ENCODE peak calls at places on chromosomes 3 and 15, in six cellular contexts. X is left lung, O is stomach, P is right atrium auricular region, B is uterus, K is tibial artery. E is an unnamed sample. For H3K4me1, the result is how much of the 10 kb centered on the place peaks cover.

GRCh38 chr3:168141405-168141993 is 45.8 kb upstream of the GOLIM4 start:
- DNase-seq in X (no peak), O (no peak), P (no peak), B (no peak), K (no peak), E (no peak)

GRCh38 chr15:60265057-60265456 is 132.7 kb downstream of the ANXA2 start:
- DNase-seq in X (no peak), O (no peak), P (no peak), B (no peak), K (no peak), E (no peak)

GRCh38 chr3:197125601-197126000 is 96.0 kb upstream of the MELTF start:
- DNase-seq in X (no peak), O (no peak), P (no peak), B (no peak), K (no peak), E (no peak)

GRCh38 chr3:184380210-184380626 is 364 bp downstream of the CHRD start:
- DNase-seq in X (peak), O (peak), P (no peak), B (peak), K (peak), E (peak)

GRCh38 chr3:128965818-128966217 is 28.1 kb downstream of the CFAP92 start:
- DNase-seq in X (no peak), O (no peak), P (no peak), B (no peak), K (no peak), E (no peak)

GRCh38 chr3:119557874-119558264 is 1.5 kb downstream of the CD80 start:
- DNase-seq in X (no peak), O (no peak), P (no peak), B (no peak), K (no peak), E (no peak)

GRCh38 chr3:160365872-160366522 is 33.0 kb downstream of the IFT80 start:
- DNase-seq in X (no peak), O (no peak), P (no peak), B (no peak), K (no peak), E (no peak)

GRCh38 chr3:66693461-66693912 is 192.7 kb upstream of the LRIG1 start:
- DNase-seq in X (no peak), O (peak), P (no peak), B (peak), K (no peak), E (no peak)

GRCh38 chr3:21755896-21756295 is 4.9 kb upstream of the ZNF385D start:
- DNase-seq in X (no peak), O (no peak), P (no peak), B (no peak), K (no peak), E (no peak)

GRCh38 chr3:133573629-133574194 is at the start of gene CDV3:
- DNase-seq in X (no peak), O (no peak), P (peak), B (peak), K (peak), E (no peak)

DNA sequence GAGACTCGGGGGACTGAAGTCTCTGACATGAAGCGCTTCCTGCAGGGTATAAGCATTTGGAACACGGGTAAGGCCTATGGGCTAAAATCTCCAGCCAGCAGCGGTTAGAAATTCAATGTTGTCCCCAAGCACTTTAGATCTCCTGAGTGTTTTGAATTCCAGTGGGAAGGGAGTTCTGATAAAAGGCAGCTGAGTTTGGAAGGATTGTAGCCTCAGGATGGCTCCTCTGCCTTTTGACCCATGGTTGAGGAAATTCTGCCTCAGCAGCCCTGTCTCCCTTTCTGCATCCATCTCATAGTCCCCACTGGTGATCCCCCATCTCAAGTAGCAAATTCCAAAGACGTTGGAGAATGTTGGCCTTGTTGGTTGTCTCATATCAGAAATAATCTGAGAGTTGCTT is 24.2 kb upstream of the HACD2 start:
- DNase-seq in X (no peak), O (no peak), P (no peak), B (no peak), K (no peak), E (no peak)
- H3K4me1 ChIP-seq in X (under half), O (under half), P (under half), B (under half), K (under half), E (under half)

GRCh38 chr3:149554826-149555225 is 80.3 kb downstream of the TM4SF4 start:
- DNase-seq in X (no peak), O (no peak), P (no peak), B (peak), K (no peak), E (no peak)

GRCh38 chr3:149553781-149554451 is 79.4 kb downstream of the TM4SF4 start:
- DNase-seq in X (no peak), O (no peak), P (no peak), B (peak), K (peak), E (no peak)

GRCh38 chr3:149551500-149551899 is 77.0 kb downstream of the TM4SF4 start:
- DNase-seq in X (no peak), O (no peak), P (no peak), B (no peak), K (no peak), E (no peak)

GRCh38 chr3:149555941-149556340 is 81.4 kb downstream of the TM4SF4 start:
- DNase-seq in X (no peak), O (no peak), P (no peak), B (no peak), K (no peak), E (no peak)

DNA sequence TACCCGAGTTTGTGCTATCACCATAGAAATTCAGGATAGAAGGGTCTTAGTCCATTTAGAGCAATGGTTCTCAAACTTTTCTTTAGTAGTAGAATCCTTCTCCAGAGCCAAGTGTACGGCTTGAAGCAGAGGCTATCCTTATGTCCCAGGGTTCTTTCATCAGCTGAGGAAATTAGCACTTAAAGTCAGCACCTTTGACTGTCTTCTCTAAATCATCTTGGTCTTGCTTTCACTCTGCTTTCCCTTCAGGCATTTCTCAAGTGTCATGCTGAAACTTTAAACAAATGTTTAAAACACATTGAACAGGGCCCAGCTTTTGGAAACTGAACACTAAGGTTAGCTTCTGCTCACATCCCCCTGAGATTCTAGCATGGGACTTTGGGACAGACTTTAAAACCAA is 78.2 kb downstream of the TM4SF4 start:
- DNase-seq in X (no peak), O (no peak), P (no peak), B (no peak), K (no peak), E (no peak)
- H3K27ac ChIP-seq in X (no peak), O (peak), P (no peak), B (peak), K (peak), E (no peak)

DNA sequence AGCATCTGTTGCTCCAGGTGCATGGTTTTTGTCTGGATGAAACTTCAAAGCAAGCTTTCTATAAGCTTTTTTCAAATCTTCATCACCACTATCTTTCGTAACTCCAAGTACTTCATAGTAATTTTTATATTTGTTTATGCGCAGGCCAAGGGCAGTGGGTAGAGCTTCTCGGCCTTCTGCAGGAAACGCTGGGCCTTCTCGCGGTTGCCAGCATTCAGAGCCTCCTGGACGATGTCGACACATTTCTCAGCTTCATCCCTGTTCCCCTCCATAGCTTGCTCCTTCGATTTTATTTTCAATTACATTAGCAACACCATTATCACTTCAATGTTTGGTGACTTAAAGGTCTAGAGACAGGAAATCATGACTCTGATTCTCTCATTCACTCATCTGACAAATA is 20.2 kb downstream of the DENND4A start:
- DNase-seq in X (no peak), O (no peak), P (no peak), B (no peak), K (no peak), E (no peak)
- TF ChIP-seq CTCF in X (no peak), O (no peak), P (no peak), B (no peak), K (no peak), E (no peak)

GRCh38 chr15:41923424-41923999 is 29.7 kb upstream of the SPTBN5 start:
- DNase-seq in X (no peak), O (no peak), P (no peak), B (no peak), K (no peak), E (no peak)

GRCh38 chr15:41922353-41922752 is 28.5 kb upstream of the SPTBN5 start:
- DNase-seq in X (no peak), O (no peak), P (no peak), B (no peak), K (no peak), E (no peak)

GRCh38 chr15:41926184-41927056 is 32.6 kb upstream of the SPTBN5 start:
- DNase-seq in X (no peak), O (peak), P (no peak), B (no peak), K (no peak), E (no peak)

GRCh38 chr15:41927516-41927915 is 33.7 kb upstream of the SPTBN5 start:
- DNase-seq in X (no peak), O (no peak), P (no peak), B (no peak), K (no peak), E (no peak)

DNA sequence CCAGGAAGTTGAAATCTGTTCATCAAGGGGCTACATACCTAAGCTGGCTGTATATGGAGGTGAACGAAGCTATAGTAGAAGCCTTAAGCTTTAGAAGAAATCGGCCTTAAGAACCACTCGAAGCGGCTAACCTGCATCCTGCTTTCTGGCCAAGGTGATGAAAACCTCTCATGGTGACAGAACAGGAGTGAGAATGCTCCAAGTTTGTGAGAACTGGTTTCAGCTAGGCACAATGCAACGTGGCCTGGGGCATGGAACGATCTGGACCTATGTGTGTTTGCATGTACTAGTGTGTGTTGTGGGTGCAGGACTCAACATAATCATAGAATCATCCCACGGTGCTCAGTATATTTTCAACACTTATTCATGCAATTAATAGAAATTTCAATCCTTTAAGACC is 31.4 kb upstream of the SPTBN5 start:
- DNase-seq in X (no peak), O (no peak), P (no peak), B (no peak), K (no peak), E (no peak)
- H3K4me1 ChIP-seq in X (half or more), O (half or more), P (half or more), B (under half), K (half or more), E (under half)

GRCh38 chr3:64033033-64033432 is 9.7 kb upstream of the PSMD6 start:
- DNase-seq in X (no peak), O (no peak), P (no peak), B (no peak), K (no peak), E (no peak)
- H3K27ac ChIP-seq in X (no peak), O (no peak), P (no peak), B (no peak), K (no peak), E (no peak)

GRCh38 chr15:80242132-80242769 is 9.8 kb downstream of the CTXND1 start:
- DNase-seq in X (no peak), O (no peak), P (no peak), B (no peak), K (no peak), E (no peak)
- TF ChIP-seq CTCF in X (peak), O (peak), P (peak), B (no peak), K (no peak), E (peak)

GRCh38 chr3:124699686-124700396 is 30.4 kb upstream of the UMPS start:
- DNase-seq in X (no peak), O (no peak), P (no peak), B (no peak), K (no peak), E (no peak)

GRCh38 chr3:124696011-124696410 is 34.2 kb upstream of the UMPS start:
- DNase-seq in X (no peak), O (no peak), P (no peak), B (no peak), K (no peak), E (no peak)

GRCh38 chr3:124695369-124695768 is 34.9 kb upstream of the UMPS start:
- DNase-seq in X (no peak), O (no peak), P (no peak), B (no peak), K (no peak), E (no peak)

GRCh38 chr3:124699033-124699432 is 31.2 kb upstream of the UMPS start:
- DNase-seq in X (no peak), O (no peak), P (no peak), B (no peak), K (no peak), E (no peak)

DNA sequence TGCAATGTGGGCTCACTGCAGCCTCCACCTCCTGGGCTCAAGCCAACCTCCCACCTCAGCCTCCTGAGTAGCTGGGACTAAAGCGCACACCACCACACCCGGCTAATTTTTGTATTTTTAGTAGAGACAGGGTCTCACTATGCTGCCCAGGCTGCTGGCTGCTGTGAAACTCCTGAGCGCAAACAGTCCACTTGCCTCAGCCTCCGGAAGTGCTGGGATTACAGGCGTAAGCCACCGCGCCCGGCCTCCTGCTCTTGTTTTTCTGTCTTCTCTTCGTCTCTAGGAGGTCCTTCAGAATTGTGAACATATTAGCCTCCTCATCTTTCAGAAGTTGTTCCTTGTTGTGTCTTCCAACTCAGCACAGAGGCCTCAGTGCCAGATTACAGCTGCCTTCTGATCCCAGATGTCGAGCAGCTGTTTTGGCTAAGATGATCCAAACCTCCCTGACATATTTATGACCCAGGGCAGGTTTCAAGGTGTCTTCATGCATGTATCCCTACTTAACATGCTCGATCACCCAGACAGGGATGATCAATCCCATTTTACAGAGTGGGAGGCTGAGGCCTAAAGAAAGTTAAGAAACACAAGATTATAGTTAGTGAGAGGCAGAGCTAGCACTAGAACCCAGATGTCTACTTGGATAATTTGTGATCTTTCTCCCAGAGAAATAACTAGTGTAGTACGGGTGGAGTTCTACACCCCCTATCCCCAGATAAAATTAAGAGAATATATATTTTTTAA is 32.1 kb upstream of the UMPS start:
- DNase-seq in X (no peak), O (no peak), P (no peak), B (no peak), K (no peak), E (no peak)
- H3K4me1 ChIP-seq in X (under half), O (under half), P (under half), B (under half), K (under half), E (under half)

DNA sequence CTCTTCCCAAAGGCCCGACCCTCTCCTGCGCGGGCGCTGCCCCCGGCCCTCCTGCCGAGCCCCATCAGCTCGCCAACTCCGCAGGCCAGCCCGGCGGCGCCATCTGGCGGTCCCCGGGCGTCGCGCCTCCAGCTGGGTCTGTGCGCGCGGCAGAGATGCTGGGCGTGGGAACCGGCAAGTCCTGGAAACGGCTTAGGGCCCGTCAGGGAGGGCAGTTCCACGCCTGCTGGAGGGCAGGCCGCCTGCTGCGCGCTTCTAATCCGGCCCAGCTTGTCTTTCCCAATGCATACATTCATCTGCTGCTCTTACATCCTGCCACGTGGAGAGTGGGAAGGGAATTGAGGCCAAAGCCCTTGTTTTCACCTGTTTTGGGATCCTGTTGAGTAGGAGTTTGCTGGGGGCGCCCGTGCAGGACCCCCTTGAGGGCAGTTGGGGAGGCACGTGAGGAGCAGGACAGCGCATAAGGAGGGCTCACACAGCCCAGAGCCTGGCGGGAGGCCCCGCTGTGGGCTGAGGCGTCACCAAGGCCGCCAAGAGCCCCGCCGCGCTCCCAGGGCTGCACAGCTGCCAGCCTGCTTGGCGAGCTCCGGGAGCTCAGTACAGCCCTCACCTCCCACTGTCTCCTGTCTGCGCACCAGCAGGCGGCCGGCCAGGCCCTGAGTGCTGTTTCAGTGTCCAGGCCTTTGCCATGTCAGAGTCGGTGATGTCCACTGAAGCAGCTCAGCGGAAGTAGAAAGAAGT is 165.6 kb downstream of the NSMCE3 start:
- DNase-seq in X (peak), O (peak), P (peak), B (no peak), K (no peak), E (peak)
- H3K27ac ChIP-seq in X (no peak), O (peak), P (peak), B (no peak), K (no peak), E (no peak)

GRCh38 chr15:93018574-93018973 is 70.4 kb downstream of the RGMA start:
- DNase-seq in X (no peak), O (no peak), P (no peak), B (no peak), K (no peak), E (peak)
- TF ChIP-seq CTCF in X (no peak), O (no peak), P (no peak), B (no peak), K (no peak), E (no peak)